ENCODE peak calls at places on chromosomes 4 and X, in ten cellular contexts. P is uterus, D is sigmoid colon, Z is stomach, V is body of pancreas, C is breast epithelium, M is spleen, E is erythroblast, J is esophagus squamous epithelium, I is GM12891. K is an unnamed sample.
A peak's percentile ranks its signal among the peaks of the same experiment; 100 is the strongest.

GRCh38 chr4:184408021-184408710 is 66.2 kb downstream of the IRF2 start:
- DNase-seq in V (no peak), E (no peak), C (no peak), J (no peak), Z (no peak), P (no peak), D (no peak), I (no peak), M (no peak), K (peak; percentile 17)

GRCh38 chr4:16206848-16207247 is 19.4 kb downstream of the TAPT1 start:
- DNase-seq in V (no peak), P (no peak), E (no peak), M (no peak), J (no peak), I (no peak), D (no peak), C (no peak), Z (no peak), K (no peak)

GRCh38 chr4:165096776-165097175 is 15.9 kb downstream of the TMEM192 start:
- DNase-seq in V (no peak), I (no peak), C (no peak), M (no peak), D (no peak), P (no peak), Z (no peak), E (peak; percentile 15), J (no peak), K (no peak)

GRCh38 chrX:41051303-41051702 is 33.9 kb upstream of the USP9X start:
- DNase-seq in D (no peak), I (no peak), E (no peak), P (no peak), Z (no peak), M (no peak), J (no peak), C (no peak), V (no peak), K (no peak)

GRCh38 chrX:20471483-20471882 is 204.8 kb upstream of the RPS6KA3 start:
- DNase-seq in E (no peak), J (no peak), D (no peak), Z (no peak), C (no peak), M (no peak), V (no peak), I (no peak), P (no peak), K (no peak)

GRCh38 chr4:87007345-87008181 is 72.8 kb downstream of the AFF1 start:
- DNase-seq in P (peak; percentile 77), E (peak; percentile 92), I (no peak), V (peak; percentile 53), M (peak; percentile 87), D (peak; percentile 88), Z (peak; percentile 59), J (no peak), C (peak; percentile 62), K (no peak)

GRCh38 chr4:2257361-2258001 is 4.4 kb downstream of the MXD4 start:
- DNase-seq in M (peak; percentile 76), J (no peak), P (peak; percentile 27), D (peak; percentile 69), Z (peak; percentile 25), V (peak; percentile 13), I (no peak), C (no peak), E (no peak), K (no peak)

GRCh38 chr4:56828784-56829535 is 7.5 kb upstream of the SPINK2 start:
- DNase-seq in P (no peak), M (no peak), E (no peak), V (no peak), Z (no peak), J (no peak), I (no peak), D (no peak), C (no peak), K (no peak)

GRCh38 chrX:15908891-15909290 is 54.3 kb upstream of the AP1S2 start:
- DNase-seq in M (no peak), E (no peak), C (no peak), I (no peak), J (no peak), V (no peak), P (no peak), Z (no peak), D (no peak), K (no peak)

GRCh38 chrX:15906544-15906943 is 51.9 kb upstream of the AP1S2 start:
- DNase-seq in P (no peak), Z (no peak), J (no peak), C (no peak), M (no peak), E (no peak), D (no peak), I (no peak), V (no peak), K (no peak)

DNA sequence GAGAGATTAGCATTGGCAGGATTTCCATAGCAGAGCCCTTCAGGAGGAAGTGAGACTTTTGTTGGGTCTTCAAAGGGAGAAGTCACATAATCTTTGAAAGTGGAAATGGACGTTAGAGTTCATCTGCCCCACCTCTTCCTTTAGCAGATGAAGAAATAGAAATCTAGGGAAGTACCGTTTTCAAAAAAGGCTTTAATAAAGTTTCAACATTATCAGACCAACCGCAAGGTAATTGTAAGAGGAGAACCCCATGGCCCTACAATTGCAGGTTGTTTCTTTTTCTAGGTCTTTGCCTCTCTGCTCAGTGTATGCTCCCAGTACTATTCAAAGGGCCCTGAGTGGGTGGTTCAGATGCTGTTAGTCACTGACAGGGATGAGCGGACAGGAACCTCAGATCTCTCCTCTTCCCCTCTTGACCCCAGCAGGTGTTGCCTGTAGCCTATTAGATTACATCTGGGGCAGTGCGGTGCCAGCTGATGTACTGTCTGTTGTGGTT is 48.6 kb upstream of the AP1S2 start:
- DNase-seq in V (no peak), M (no peak), C (no peak), I (peak; percentile 7), P (no peak), E (no peak), D (no peak), J (peak; percentile 1), Z (no peak), K (no peak)
- TF ChIP-seq POLR2A in V (no peak), M (no peak), C (no peak), I (no peak), P (no peak), E (no peak), D (no peak), J (no peak), Z (no peak), K (no peak)

DNA sequence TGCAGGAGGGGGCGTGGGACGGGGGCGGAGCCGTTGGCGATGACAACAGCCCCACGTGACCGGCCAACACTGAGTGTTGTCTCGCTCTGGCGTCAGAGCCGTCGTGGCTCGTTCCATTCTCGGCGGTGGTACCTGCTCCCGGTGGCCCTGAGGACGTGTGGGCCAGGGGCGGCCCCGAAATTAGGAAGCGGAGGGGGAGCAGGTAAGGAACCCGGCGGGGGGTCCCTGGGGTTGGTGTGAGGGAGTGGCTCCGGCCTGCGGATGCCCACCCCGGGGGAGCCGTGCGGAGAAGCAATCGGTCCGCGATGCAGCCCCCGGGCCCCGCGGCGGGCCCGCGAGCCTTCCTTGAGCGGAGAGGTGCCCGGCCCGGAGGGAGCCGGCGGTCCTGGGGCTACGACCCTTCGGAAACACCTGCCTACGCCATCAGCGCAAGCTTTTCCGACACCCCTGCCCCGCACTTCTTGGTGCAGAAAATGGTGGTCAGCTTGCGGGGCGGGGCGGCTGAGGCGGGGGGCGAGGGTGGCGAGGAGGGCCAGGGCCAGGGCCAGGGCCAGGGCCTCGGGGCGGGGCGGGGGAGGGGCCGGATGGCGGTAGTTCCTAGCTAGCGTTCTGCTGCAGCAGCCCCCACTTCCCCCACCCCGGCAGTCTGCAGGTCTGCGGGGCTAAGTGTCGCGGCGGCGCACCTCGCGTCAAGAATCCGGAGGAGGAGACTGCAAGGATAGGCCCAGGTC is at the start of gene BEX4:
- DNase-seq in C (peak; percentile 85), V (peak; percentile 84), I (peak; percentile 65), M (peak; percentile 94), J (peak; percentile 30), E (peak; percentile 90), D (peak; percentile 95), P (peak; percentile 82), Z (peak; percentile 84), K (no peak)
- TF ChIP-seq POLR2A in C (peak; percentile 78), V (peak; percentile 91), I (peak; percentile 74), M (peak; percentile 69), J (no peak), E (peak; percentile 81), D (peak; percentile 77), P (peak; percentile 92), Z (peak; percentile 64), K (no peak)

GRCh38 chr4:186722856-186723206 is 825 bp downstream of the FAT1 start:
- DNase-seq in Z (no peak), C (no peak), I (no peak), E (no peak), V (no peak), P (no peak), M (no peak), D (no peak), J (no peak), K (no peak)

GRCh38 chr4:186724861-186725419 is 1.3 kb upstream of the FAT1 start:
- DNase-seq in J (no peak), Z (no peak), M (no peak), P (no peak), D (no peak), C (no peak), I (peak; percentile 13), E (peak; percentile 19), V (no peak), K (no peak)

GRCh38 chr4:186724048-186724860 is 598 bp upstream of the FAT1 start:
- DNase-seq in V (peak; percentile 73), E (peak; percentile 50), I (peak; percentile 19), D (peak; percentile 80), P (peak; percentile 25), C (no peak), J (no peak), M (no peak), Z (peak; percentile 64), K (peak; percentile 24)

GRCh38 chr4:186725422-186726149 is 1.9 kb upstream of the FAT1 start:
- DNase-seq in D (peak; percentile 90), V (peak; percentile 81), Z (peak; percentile 81), P (peak; percentile 70), M (no peak), E (peak; percentile 82), J (no peak), C (peak; percentile 75), I (peak; percentile 7), K (peak; percentile 33)

GRCh38 chr4:186723207-186724047 is at the start of gene FAT1:
- DNase-seq in C (peak; percentile 68), I (peak; percentile 15), E (peak; percentile 84), P (peak; percentile 58), J (no peak), Z (peak; percentile 72), V (peak; percentile 69), M (no peak), D (peak; percentile 85), K (peak; percentile 15)
- TF ChIP-seq POLR2A in C (no peak), I (no peak), E (no peak), P (peak; percentile 52), J (no peak), Z (no peak), V (peak; percentile 70), M (no peak), D (peak; percentile 43), K (peak; percentile 40)

GRCh38 chr4:88158360-88159136 is at the start of gene ABCG2:
- DNase-seq in D (no peak), C (no peak), V (peak; percentile 12), I (peak; percentile 28), M (peak; percentile 78), J (no peak), P (peak; percentile 31), E (peak; percentile 95), Z (no peak), K (no peak)
- TF ChIP-seq POLR2A in D (no peak), C (no peak), V (no peak), I (no peak), M (no peak), J (no peak), P (no peak), E (peak; percentile 58), Z (no peak), K (peak; percentile 14)

K was measured in H54.